ENCODE peak calls at places on chromosomes 12 and 14, in ten cellular contexts. I is SJSA1, C is HCT116, W is ovary, Q is hepatocyte, D is esophagus squamous epithelium, O is K562, Y is suprapubic skin, V is right cardiac atrium, E is sigmoid colon. L is an unnamed sample. For H3K27me3, the result is how much of the 10 kb centered on the place peaks cover.

GRCh38 chr14:57982802-57983201 is 116.9 kb upstream of the SLC35F4 start:
- DNase-seq in Q (peak), C (no peak), Y (no peak), D (no peak), I (no peak), W (peak), E (no peak), V (peak), O (no peak), L (no peak)

GRCh38 chr14:91138511-91139359 is 24.9 kb downstream of the DGLUCY start:
- DNase-seq in E (no peak), C (no peak), Y (no peak), Q (no peak), W (no peak), D (no peak), V (no peak), I (no peak), O (peak), L (no peak)

GRCh38 chr12:47507221-47507620 is 198.6 kb downstream of the RPAP3 start:
- DNase-seq in V (no peak), D (no peak), Y (no peak), E (no peak), I (no peak), W (no peak), Q (no peak), O (no peak), C (no peak), L (no peak)

GRCh38 chr14:89232366-89233070 is 184.5 kb downstream of the FOXN3 start:
- DNase-seq in E (no peak), C (no peak), O (no peak), Q (no peak), I (no peak), Y (no peak), W (no peak), D (no peak), V (no peak), L (no peak)

GRCh38 chr14:23421594-23421993 is 13.5 kb upstream of the MYH6 start:
- DNase-seq in E (no peak), I (no peak), Y (no peak), V (no peak), O (no peak), C (no peak), D (no peak), W (no peak), Q (no peak), L (no peak)

GRCh38 chr12:121005346-121005815 is 10.9 kb downstream of the C12orf43 start:
- DNase-seq in O (peak), Y (no peak), V (no peak), D (no peak), W (no peak), Q (peak), C (peak), E (no peak), I (no peak), L (no peak)

GRCh38 chr14:26137161-26137560 is 460.7 kb downstream of the NOVA1 start:
- DNase-seq in I (no peak), Y (no peak), V (no peak), D (no peak), E (no peak), O (no peak), Q (no peak), C (no peak), W (no peak), L (no peak)

GRCh38 chr14:38206689-38207088 is 1.0 kb upstream of the SSTR1 start:
- DNase-seq in O (no peak), C (no peak), E (no peak), I (no peak), V (no peak), W (no peak), Q (no peak), Y (no peak), D (no peak), L (no peak)

GRCh38 chr12:66087365-66087943 is 43.1 kb downstream of the LLPH start:
- DNase-seq in W (peak), O (peak), Q (peak), I (peak), C (peak), Y (no peak), D (no peak), V (peak), E (peak), L (no peak)

GRCh38 chr14:89851031-89851430 is 103.5 kb downstream of the EFCAB11 start:
- DNase-seq in W (no peak), Y (no peak), C (no peak), D (no peak), V (no peak), O (no peak), E (no peak), I (no peak), Q (no peak), L (no peak)

GRCh38 chr12:78600541-78600940 is 264.0 kb upstream of the SYT1 start:
- DNase-seq in C (no peak), V (no peak), I (no peak), Q (no peak), E (no peak), O (no peak), D (no peak), W (no peak), Y (no peak), L (no peak)

GRCh38 chr12:716506-716905 is 35.9 kb upstream of the WNK1 start:
- DNase-seq in D (no peak), Q (peak), C (no peak), I (no peak), E (no peak), V (no peak), W (no peak), O (peak), Y (no peak), L (no peak)

GRCh38 chr14:77918448-77918847 is 118.5 kb downstream of the ADCK1 start:
- DNase-seq in C (no peak), W (no peak), V (no peak), Y (no peak), D (no peak), I (no peak), E (no peak), O (peak), Q (no peak), L (no peak)

GRCh38 chr12:92065018-92065499 is 80.6 kb downstream of the BTG1 start:
- DNase-seq in D (no peak), I (peak), O (no peak), Y (no peak), W (no peak), C (no peak), Q (peak), E (peak), V (no peak), L (no peak)

GRCh38 chr12:124422570-124423523 is 128.0 kb downstream of the RFLNA start:
- DNase-seq in V (peak), Q (peak), E (peak), Y (peak), I (peak), C (peak), W (peak), O (peak), D (no peak), L (peak)
- H3K4me3 ChIP-seq in V (no peak), Q (no peak), E (peak), Y (peak), I (peak), C (peak), W (peak), O (peak), D (no peak), L (peak)

DNA sequence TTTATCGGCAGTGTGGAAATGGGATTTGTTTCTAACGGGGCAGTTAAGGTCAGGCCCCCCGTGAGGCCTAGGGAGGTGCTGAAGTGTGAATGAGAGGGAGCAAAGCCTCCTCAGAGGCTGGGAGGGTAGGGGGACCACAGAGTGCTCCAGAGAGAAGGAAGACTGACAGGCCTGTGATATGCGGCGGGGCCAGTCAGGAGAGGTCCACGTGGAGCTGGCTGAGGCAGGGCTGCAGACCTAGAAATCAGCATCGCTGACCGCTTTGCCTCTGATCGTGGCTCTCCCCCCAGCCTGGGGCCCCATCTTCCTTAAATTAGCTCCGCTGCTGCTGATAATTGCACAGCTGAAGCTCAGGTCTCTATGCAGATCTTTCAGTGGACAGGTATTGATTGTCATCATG is 240.8 kb upstream of the PWP1 start:
- DNase-seq in Q (no peak), W (no peak), Y (no peak), D (no peak), C (no peak), E (no peak), I (peak), V (no peak), O (no peak), L (no peak)
- H3K27me3 ChIP-seq in Q (under half), W (under half), Y (under half), D (under half), C (under half), E (under half), I (under half), V (under half), O (under half), L (under half)

DNA sequence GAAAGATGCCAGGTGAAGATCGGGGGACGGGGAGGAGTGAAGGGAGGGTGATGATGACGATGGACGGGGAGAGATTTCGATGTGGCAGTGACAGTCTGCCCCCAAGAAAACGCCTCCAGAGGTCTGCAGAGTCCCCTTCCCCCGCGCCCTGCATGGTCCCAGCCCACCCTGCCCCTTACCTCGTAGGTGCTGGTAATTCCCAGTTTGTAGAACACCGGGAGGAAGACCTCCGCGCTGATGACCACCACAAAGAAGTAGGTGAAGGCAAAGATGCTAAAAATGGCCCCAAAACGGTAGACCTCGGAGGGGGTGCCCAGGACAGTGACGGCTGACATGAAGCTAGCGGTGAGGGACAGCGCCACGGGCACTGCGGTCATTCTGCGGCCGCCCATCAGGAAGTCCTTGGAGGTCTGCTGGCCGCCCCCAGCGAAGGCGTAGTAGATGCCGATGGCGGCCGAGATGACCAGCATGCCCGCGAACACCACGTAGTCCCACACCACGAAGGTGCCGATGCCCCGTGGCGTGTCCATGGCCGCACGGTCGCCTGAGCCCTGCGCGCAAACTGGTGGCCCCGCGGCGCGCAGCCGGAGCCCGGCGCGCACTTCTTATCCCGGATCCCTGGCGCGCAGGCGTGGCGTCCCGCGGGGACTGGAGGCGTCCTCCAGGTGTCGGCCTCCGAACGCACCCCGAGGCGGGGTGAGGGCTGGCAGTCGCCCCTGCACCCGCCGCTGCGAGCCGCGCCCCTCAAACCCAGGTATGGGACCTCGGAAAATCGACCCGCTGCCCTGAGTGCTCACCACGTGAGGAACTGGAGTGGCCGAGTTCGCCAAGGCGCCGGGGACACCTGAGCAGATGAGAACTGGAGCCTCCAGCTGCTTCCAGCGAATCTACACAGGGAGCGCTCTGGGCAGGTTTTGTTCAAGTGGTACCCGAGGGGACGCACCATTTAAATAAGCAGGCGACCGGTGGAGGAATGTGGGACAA is at the start of gene SLC5A8:
- DNase-seq in D (no peak), E (no peak), O (no peak), Q (peak), C (no peak), W (no peak), I (no peak), Y (no peak), V (peak), L (no peak)
- H3K4me3 ChIP-seq in D (peak), E (no peak), O (no peak), Q (no peak), C (no peak), W (no peak), I (no peak), Y (peak), V (no peak), L (peak)

DNA sequence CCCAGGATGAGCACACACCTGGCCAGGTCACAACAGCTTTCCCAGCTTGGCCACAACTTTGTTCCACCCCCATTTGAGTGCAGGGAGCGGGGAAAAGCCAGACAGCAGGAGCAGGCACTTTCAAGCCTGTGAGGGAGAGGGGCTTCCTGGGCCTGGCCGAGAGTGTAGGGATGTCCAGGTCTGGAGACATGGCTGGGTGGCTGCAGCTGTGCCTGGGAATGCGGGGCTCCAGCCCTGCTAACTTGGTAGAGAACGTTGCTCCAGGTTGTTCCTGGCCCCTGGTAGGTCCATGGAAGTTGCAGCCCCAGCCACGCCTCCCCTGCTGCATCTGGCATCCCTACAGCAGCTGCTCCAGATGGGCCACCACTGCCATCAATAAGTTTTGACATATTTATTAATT is 738.5 kb downstream of the SLC6A15 start:
- DNase-seq in I (no peak), V (no peak), Y (no peak), O (no peak), C (no peak), Q (no peak), E (no peak), W (no peak), D (no peak), L (no peak)
- H3K27me3 ChIP-seq in I (under half), V (under half), Y (under half), O (under half), C (under half), Q (under half), E (under half), W (under half), D (under half), L (under half)

GRCh38 chr14:103198429-103199140 is 75.3 kb downstream of the TNFAIP2 start:
- DNase-seq in E (peak), O (no peak), C (no peak), Q (peak), V (no peak), W (no peak), D (no peak), I (no peak), Y (peak), L (no peak)
- H3K4me3 ChIP-seq in E (no peak), O (no peak), C (no peak), Q (no peak), V (no peak), W (no peak), D (no peak), I (no peak), Y (no peak), L (no peak)

GRCh38 chr12:115504241-115504941 is 773.1 kb downstream of the MED13L start:
- DNase-seq in O (no peak), D (no peak), Y (no peak), C (no peak), W (no peak), Q (no peak), E (no peak), I (no peak), V (peak), L (no peak)

GRCh38 chr12:115495300-115495699 is 782.2 kb downstream of the MED13L start:
- DNase-seq in V (no peak), W (no peak), C (no peak), D (no peak), Q (no peak), I (no peak), E (no peak), Y (no peak), O (no peak), L (no peak)

DNA sequence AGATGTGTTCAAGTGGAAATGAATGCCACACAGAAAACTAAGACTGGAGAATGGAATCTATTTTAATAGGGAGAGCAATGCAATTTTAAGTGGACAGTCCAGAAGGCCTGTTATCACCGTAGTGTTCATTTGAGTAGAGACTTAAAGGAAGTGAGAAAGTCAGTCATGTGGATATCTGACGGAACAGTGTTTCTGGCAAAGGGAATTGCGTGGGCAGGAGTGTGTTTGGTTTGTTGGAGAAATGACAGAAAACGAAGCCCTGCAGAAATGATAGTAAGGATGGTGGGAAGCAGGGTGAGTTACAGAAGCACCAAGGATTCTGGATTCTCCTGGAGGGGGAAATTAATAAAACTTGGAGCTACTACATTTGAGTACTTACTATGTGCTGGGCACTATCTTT is 776.6 kb downstream of the MED13L start:
- DNase-seq in D (no peak), I (no peak), E (no peak), W (no peak), O (no peak), Y (no peak), Q (no peak), C (no peak), V (no peak), L (no peak)
- H3K27me3 ChIP-seq in D (under half), I (under half), E (under half), W (under half), O (under half), Y (under half), Q (under half), C (under half), V (under half), L (under half)

L was measured in RWPE2.